ENCODE peak calls at places on chromosome 10, in seven cellular contexts. G, P, C, W, M, T and O are unnamed samples.

GRCh38 chr10:17831326-17831725 is 22.2 kb downstream of the MRC1 start:
- DNase-seq in G (no peak), P (no peak), C (no peak), W (no peak), M (no peak), T (no peak), O (no peak)

GRCh38 chr10:110803830-110804338 is 67.8 kb upstream of the PDCD4 start:
- DNase-seq in G (peak; percentile 40), P (peak; percentile 72), C (peak; percentile 83), W (peak; percentile 18), M (peak; percentile 45), T (peak; percentile 22), O (no peak)

GRCh38 chr10:4086041-4086886 is 301.3 kb upstream of the KLF6 start:
- DNase-seq in G (no peak), P (no peak), C (no peak), W (no peak), M (no peak), T (no peak), O (no peak)

GRCh38 chr10:63633677-63634487 is 112.7 kb downstream of the REEP3 start:
- DNase-seq in G (peak; percentile 46), P (no peak), C (no peak), W (peak; percentile 37), M (peak; percentile 42), T (peak; percentile 36), O (no peak)

GRCh38 chr10:112000466-112000865 is 183.1 kb downstream of the GPAM start:
- DNase-seq in G (no peak), P (peak; percentile 17), C (no peak), W (no peak), M (no peak), T (no peak), O (no peak)

GRCh38 chr10:100968037-100968736 is 1.1 kb upstream of the SEMA4G start:
- DNase-seq in G (no peak), P (no peak), C (no peak), W (no peak), M (no peak), T (no peak), O (no peak)

GRCh38 chr10:21516270-21517131 is 9.0 kb downstream of the SKIDA1 start:
- DNase-seq in G (peak; percentile 56), P (peak; percentile 46), C (peak; percentile 70), W (no peak), M (no peak), T (no peak), O (peak; percentile 77)

GRCh38 chr10:80718024-80718423 is 180.3 kb downstream of the SH2D4B start:
- DNase-seq in G (no peak), P (no peak), C (no peak), W (no peak), M (no peak), T (no peak), O (no peak)

GRCh38 chr10:110918633-110919348 is at the start of gene BBIP1:
- DNase-seq in G (peak; percentile 100), P (no peak), C (no peak), W (peak; percentile 100), M (peak; percentile 99), T (peak; percentile 99), O (peak; percentile 92)

GRCh38 chr10:120588311-120588710 is 131.3 kb downstream of the PLPP4 start:
- DNase-seq in G (no peak), P (no peak), C (no peak), W (no peak), M (no peak), T (no peak), O (no peak)

GRCh38 chr10:69409968-69410367 is 6.8 kb downstream of the TACR2 start:
- DNase-seq in G (no peak), P (peak; percentile 60), C (peak; percentile 78), W (no peak), M (no peak), T (no peak), O (no peak)

GRCh38 chr10:16828114-16828568 is 10.9 kb upstream of the RSU1 start:
- DNase-seq in G (peak; percentile 69), P (peak; percentile 66), C (peak; percentile 68), W (peak; percentile 79), M (peak; percentile 69), T (peak; percentile 55), O (no peak)

GRCh38 chr10:46106410-46107255 is 60.6 kb upstream of the MSMB start:
- DNase-seq in G (peak; percentile 39), P (no peak), C (peak; percentile 54), W (no peak), M (peak; percentile 73), T (no peak), O (no peak)

GRCh38 chr10:116548301-116548700 is 2.6 kb downstream of the PNLIP start:
- DNase-seq in G (no peak), P (no peak), C (no peak), W (no peak), M (no peak), T (no peak), O (no peak)

GRCh38 chr10:86375204-86375603 is 8.6 kb upstream of the GRID1 start:
- DNase-seq in G (no peak), P (no peak), C (peak; percentile 23), W (no peak), M (no peak), T (no peak), O (peak; percentile 40)

GRCh38 chr10:124205432-124205831 is 112.0 kb upstream of the CHST15 start:
- DNase-seq in G (no peak), P (no peak), C (no peak), W (no peak), M (no peak), T (no peak), O (no peak)

GRCh38 chr10:47255033-47255813 is 44.8 kb upstream of the GDF10 start:
- DNase-seq in G (no peak), P (no peak), C (no peak), W (no peak), M (no peak), T (no peak), O (no peak)

GRCh38 chr10:52172581-52172980 is 141.5 kb upstream of the DKK1 start:
- DNase-seq in G (no peak), P (no peak), C (no peak), W (no peak), M (no peak), T (no peak), O (no peak)
- TF ChIP-seq CTCF in G (no peak), P (no peak), C (no peak), W (peak; percentile 32), M (no peak), T (peak; percentile 40), O (peak; percentile 41)

GRCh38 chr10:19817251-19818046 is 1.2 kb downstream of the PLXDC2 start:
- DNase-seq in G (peak; percentile 60), P (peak; percentile 36), C (no peak), W (no peak), M (no peak), T (no peak), O (no peak)
- TF ChIP-seq CTCF in G (peak; percentile 8), P (no peak), C (no peak), W (no peak), M (no peak), T (no peak), O (peak; percentile 30)

DNA sequence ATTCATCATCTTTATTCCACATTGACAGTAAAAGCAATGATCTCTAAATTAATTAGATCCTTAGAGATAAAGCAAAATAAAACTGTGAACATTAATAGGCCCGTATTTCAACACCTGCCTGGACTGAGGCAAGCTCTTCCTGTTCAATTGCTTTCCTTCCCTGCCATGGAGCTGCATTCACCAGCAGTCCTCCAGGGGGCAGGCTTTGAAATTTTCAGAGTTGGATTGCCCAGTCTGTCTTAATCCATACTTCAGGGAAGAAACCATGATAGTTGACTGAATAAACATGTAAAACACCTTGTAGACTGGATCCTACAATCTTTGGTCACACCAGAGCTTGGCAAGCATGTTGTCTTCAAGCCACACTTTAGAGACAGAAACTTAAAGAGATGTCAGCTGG is 936.6 kb downstream of the NRG3 start:
- DNase-seq in G (peak; percentile 26), P (no peak), C (no peak), W (no peak), M (no peak), T (no peak), O (no peak)
- TF ChIP-seq CTCF in G (peak; percentile 63), P (no peak), C (no peak), W (peak; percentile 80), M (no peak), T (peak; percentile 31), O (peak; percentile 70)

GRCh38 chr10:13191362-13191761 is 30.0 kb downstream of the MCM10 start:
- DNase-seq in G (no peak), P (no peak), C (no peak), W (no peak), M (no peak), T (no peak), O (no peak)

GRCh38 chr10:13188593-13188992 is 27.2 kb downstream of the MCM10 start:
- DNase-seq in G (no peak), P (no peak), C (no peak), W (no peak), M (no peak), T (no peak), O (no peak)

GRCh38 chr10:13189946-13190345 is 28.6 kb downstream of the MCM10 start:
- DNase-seq in G (no peak), P (no peak), C (no peak), W (no peak), M (no peak), T (no peak), O (no peak)

GRCh38 chr10:13195016-13195415 is 33.7 kb downstream of the MCM10 start:
- DNase-seq in G (peak; percentile 12), P (no peak), C (no peak), W (no peak), M (no peak), T (no peak), O (no peak)

GRCh38 chr10:13193637-13194036 is 32.3 kb downstream of the MCM10 start:
- DNase-seq in G (no peak), P (no peak), C (no peak), W (no peak), M (no peak), T (no peak), O (no peak)
- TF ChIP-seq CTCF in G (no peak), P (no peak), C (no peak), W (no peak), M (no peak), T (no peak), O (no peak)

GRCh38 chr10:87915406-87915805 is 52.0 kb downstream of the PTEN start:
- DNase-seq in G (no peak), P (no peak), C (no peak), W (no peak), M (no peak), T (no peak), O (no peak)
- TF ChIP-seq CTCF in G (no peak), P (no peak), C (no peak), W (no peak), M (no peak), T (no peak), O (no peak)